ENCODE peak calls at places on chromosome 16, in five cellular contexts. Y, F, M, B and N are unnamed samples.

GRCh38 chr16:20401475-20402016 is 3.0 kb downstream of the PDILT start:
- DNase-seq in Y (no peak), F (no peak), M (no peak), B (no peak), N (no peak)

GRCh38 chr16:87855852-87856715 is 13.2 kb downstream of the SLC7A5 start:
- DNase-seq in Y (no peak), F (no peak), M (no peak), B (no peak), N (no peak)

GRCh38 chr16:89593841-89594240 is 18.3 kb downstream of the CPNE7 start:
- DNase-seq in Y (no peak), F (no peak), M (no peak), B (no peak), N (no peak)

GRCh38 chr16:21190599-21190998 is 20.8 kb downstream of the ZP2 start:
- DNase-seq in Y (no peak), F (no peak), M (peak), B (no peak), N (no peak)

GRCh38 chr16:14057878-14058382 is 13.2 kb upstream of the MRTFB start:
- DNase-seq in Y (no peak), F (no peak), M (no peak), B (no peak), N (no peak)

GRCh38 chr16:27754788-27755690 is 205.1 kb downstream of the KATNIP start:
- DNase-seq in Y (no peak), F (no peak), M (no peak), B (no peak), N (no peak)

GRCh38 chr16:46736695-46737094 is 11.4 kb downstream of the MYLK3 start:
- DNase-seq in Y (no peak), F (no peak), M (no peak), B (no peak), N (no peak)

GRCh38 chr16:23959801-23960072 is 124.0 kb downstream of the PRKCB start:
- DNase-seq in Y (no peak), F (no peak), M (no peak), B (no peak), N (no peak)

GRCh38 chr16:3902731-3903130 is 22.2 kb upstream of the CREBBP start:
- DNase-seq in Y (peak), F (no peak), M (no peak), B (no peak), N (no peak)

GRCh38 chr16:89118361-89119061 is 24.9 kb downstream of the ACSF3 start:
- DNase-seq in Y (no peak), F (peak), M (no peak), B (no peak), N (no peak)

GRCh38 chr16:33059206-33059605 is 134.8 kb upstream of the TP53TG3C start:
- DNase-seq in Y (no peak), F (no peak), M (no peak), B (no peak), N (no peak)

GRCh38 chr16:87965973-87966667 is 14.9 kb downstream of the BANP start:
- DNase-seq in Y (no peak), F (no peak), M (peak), B (no peak), N (no peak)

GRCh38 chr16:88639231-88640038 is 1.1 kb downstream of the IL17C start:
- DNase-seq in Y (no peak), F (no peak), M (peak), B (no peak), N (no peak)

GRCh38 chr16:57284206-57284951 is at the start of gene PLLP:
- DNase-seq in Y (peak), F (no peak), M (peak), B (peak), N (peak)

GRCh38 chr16:87538594-87538993 is 45.8 kb upstream of the ZCCHC14 start:
- DNase-seq in Y (no peak), F (no peak), M (no peak), B (no peak), N (no peak)

GRCh38 chr16:76114681-76115080 is 162.5 kb upstream of the CNTNAP4 start:
- DNase-seq in Y (no peak), F (no peak), M (no peak), B (no peak), N (no peak)

GRCh38 chr16:56237451-56237930 is 46.2 kb downstream of the GNAO1 start:
- DNase-seq in Y (no peak), F (no peak), M (no peak), B (no peak), N (no peak)